ENCODE peak calls at places on chromosome 3, in eight cellular contexts. B is SW480; D is ACHN; S is NCI-H2081; Z is anterior cingulate cortex; E is GM13977; V is activated CD4-positive, CD25-positive, alpha-beta regulatory T cell treated with anti-CD3 and anti-CD28 coated beads, Interleukin-2, amount 50 U/mL, for 72 hours; P is HFF-Myc. N is an unnamed sample.
A peak's percentile ranks its signal among the peaks of the same experiment; 100 is the strongest.

GRCh38 chr3:123071146-123071545 is 4.3 kb downstream of the PDIA5 start:
- DNase-seq in S (peak; percentile 65), D (no peak), V (no peak), B (no peak), E (no peak), P (no peak), Z (no peak), N (no peak)

GRCh38 chr3:191417457-191417729 is 43.6 kb upstream of the PYDC2 start:
- DNase-seq in E (no peak), Z (no peak), P (no peak), B (no peak), V (no peak), D (no peak), S (no peak), N (no peak)

GRCh38 chr3:61772439-61772838 is 211.1 kb downstream of the PTPRG start:
- DNase-seq in Z (no peak), S (no peak), D (no peak), V (no peak), P (no peak), B (no peak), E (no peak), N (no peak)

GRCh38 chr3:901953-902778 is 190.7 kb upstream of the CNTN6 start:
- DNase-seq in Z (no peak), E (peak; percentile 15), D (peak; percentile 36), B (peak; percentile 9), S (peak; percentile 7), P (peak; percentile 4), V (no peak), N (no peak)

GRCh38 chr3:58151637-58152036 is 59.1 kb downstream of the DNASE1L3 start:
- DNase-seq in B (no peak), P (no peak), Z (peak; percentile 11), S (no peak), E (no peak), V (no peak), D (no peak), N (no peak)

GRCh38 chr3:38960953-38961622 is 90.7 kb downstream of the SCN11A start:
- DNase-seq in V (no peak), S (peak; percentile 79), Z (no peak), P (peak; percentile 42), B (peak; percentile 54), E (peak; percentile 37), D (peak; percentile 54), N (no peak)

GRCh38 chr3:43346990-43347749 is 60.8 kb downstream of the SNRK start:
- DNase-seq in P (no peak), V (no peak), B (no peak), D (no peak), S (no peak), Z (no peak), E (no peak), N (no peak)

GRCh38 chr3:154275308-154275707 is 49.0 kb downstream of the DHX36 start:
- DNase-seq in Z (no peak), V (no peak), B (no peak), E (no peak), S (no peak), P (no peak), D (no peak), N (no peak)

N was measured in activated naive CD4-positive, alpha-beta T cell treated with anti-CD3 and anti-CD28 coated beads, Interleukin-2, amount 50 U/mL, for 16 hours.